ENCODE peak calls at places on chromosomes 16 and 17, in ten cellular contexts. L is mesothelial cell of epicardium, K is Calu3, G is HCT116, Q is retinal pigment epithelial cell, I is PC-3, R is brain microvascular endothelial cell, C is stomach, V is GM12864, P is GM13976. X is an unnamed sample.

GRCh38 chr17:65219124-65219523 is 82.0 kb downstream of the RGS9 start:
- DNase-seq in P (no peak), R (no peak), K (no peak), Q (no peak), V (no peak), G (no peak), C (no peak), I (no peak), L (no peak), X (no peak)

GRCh38 chr17:82022310-82022980 is at the start of gene CENPX:
- DNase-seq in Q (no peak), V (no peak), C (no peak), G (no peak), K (no peak), I (no peak), L (no peak), R (no peak), P (no peak), X (no peak)

GRCh38 chr17:28906276-28907051 is 3.6 kb upstream of the DHRS13 start:
- DNase-seq in V (no peak), Q (no peak), G (no peak), L (no peak), K (no peak), R (no peak), I (no peak), P (no peak), C (no peak), X (no peak)

GRCh38 chr16:74186589-74186988 is 110.0 kb upstream of the PSMD7 start:
- DNase-seq in P (no peak), R (no peak), L (no peak), Q (no peak), C (no peak), K (no peak), V (no peak), I (no peak), G (no peak), X (no peak)

GRCh38 chr17:51050291-51051033 is 70.2 kb downstream of the SPAG9 start:
- DNase-seq in Q (no peak), V (peak; percentile 67), K (peak; percentile 49), P (peak; percentile 55), R (no peak), G (no peak), I (peak; percentile 67), L (no peak), C (no peak), X (peak; percentile 50)

GRCh38 chr17:35147313-35147982 is at the start of gene UNC45B:
- DNase-seq in K (no peak), G (no peak), L (no peak), P (no peak), R (no peak), Q (no peak), C (no peak), V (no peak), I (no peak), X (no peak)

GRCh38 chr16:49597796-49598195 is 224.2 kb downstream of the C16orf78 start:
- DNase-seq in R (no peak), I (no peak), K (no peak), C (peak; percentile 7), Q (no peak), G (no peak), L (no peak), P (no peak), V (no peak), X (no peak)

GRCh38 chr16:12268602-12269001 is 292.1 kb downstream of the SNX29 start:
- DNase-seq in V (no peak), Q (no peak), C (no peak), I (no peak), P (no peak), K (no peak), R (no peak), L (no peak), G (no peak), X (no peak)

GRCh38 chr16:30023586-30023985 is 588 bp downstream of the C16orf92 start:
- DNase-seq in G (no peak), V (no peak), L (no peak), R (no peak), P (no peak), K (no peak), I (no peak), C (no peak), Q (no peak), X (no peak)
- TF ChIP-seq CTCF in G (no peak), V (no peak), L (no peak), R (no peak), P (no peak), K (no peak), I (no peak), C (no peak), Q (no peak), X (no peak)

GRCh38 chr17:39014044-39014794 is 47.0 kb upstream of the FBXO47 start:
- DNase-seq in R (peak; percentile 43), P (no peak), K (peak; percentile 49), I (peak; percentile 16), G (no peak), V (no peak), Q (no peak), L (no peak), C (no peak), X (no peak)

GRCh38 chr17:39009471-39010085 is 42.4 kb upstream of the FBXO47 start:
- DNase-seq in G (no peak), R (no peak), Q (no peak), C (no peak), I (no peak), V (no peak), K (no peak), P (no peak), L (no peak), X (no peak)

GRCh38 chr17:39012725-39013124 is 45.5 kb upstream of the FBXO47 start:
- DNase-seq in Q (no peak), I (no peak), V (no peak), G (no peak), R (no peak), K (no peak), L (no peak), C (no peak), P (no peak), X (no peak)

GRCh38 chr17:39014795-39015545 is 47.8 kb upstream of the FBXO47 start:
- DNase-seq in Q (no peak), P (no peak), C (no peak), V (no peak), R (no peak), I (no peak), L (no peak), G (no peak), K (no peak), X (no peak)

DNA sequence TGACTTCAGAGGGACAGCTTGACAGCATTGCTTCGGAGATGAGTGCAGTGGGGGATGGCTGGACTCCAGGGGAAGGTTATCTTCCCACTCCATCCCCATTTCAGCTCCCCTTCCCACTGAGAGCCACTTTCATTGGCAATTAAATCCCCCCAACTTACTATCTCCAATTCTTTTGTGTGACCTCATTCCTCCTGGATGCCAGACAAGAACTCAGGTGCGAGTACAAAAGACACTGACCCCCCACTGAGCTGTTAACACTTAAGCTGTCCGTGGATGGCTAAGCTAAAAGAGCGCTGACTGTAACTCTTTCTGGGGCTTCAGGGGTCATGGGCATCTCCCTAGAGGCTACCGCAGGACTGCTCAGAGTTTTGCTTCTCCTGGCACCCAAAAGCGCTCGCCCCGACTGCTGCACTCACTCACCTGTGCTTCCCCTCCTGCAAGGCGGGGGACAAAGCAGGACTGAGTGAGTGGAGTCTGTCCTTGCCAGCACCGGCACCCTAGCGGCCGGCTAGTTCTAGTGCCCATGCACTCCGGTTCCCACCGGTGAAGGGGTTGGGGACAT is 44.8 kb upstream of the FBXO47 start:
- DNase-seq in C (no peak), G (no peak), P (no peak), R (no peak), V (no peak), L (no peak), K (no peak), I (no peak), Q (no peak), X (no peak)
- TF ChIP-seq CTCF in C (no peak), G (no peak), P (no peak), R (peak; percentile 23), V (peak; percentile 15), L (no peak), K (peak; percentile 9), I (no peak), Q (no peak), X (no peak)

DNA sequence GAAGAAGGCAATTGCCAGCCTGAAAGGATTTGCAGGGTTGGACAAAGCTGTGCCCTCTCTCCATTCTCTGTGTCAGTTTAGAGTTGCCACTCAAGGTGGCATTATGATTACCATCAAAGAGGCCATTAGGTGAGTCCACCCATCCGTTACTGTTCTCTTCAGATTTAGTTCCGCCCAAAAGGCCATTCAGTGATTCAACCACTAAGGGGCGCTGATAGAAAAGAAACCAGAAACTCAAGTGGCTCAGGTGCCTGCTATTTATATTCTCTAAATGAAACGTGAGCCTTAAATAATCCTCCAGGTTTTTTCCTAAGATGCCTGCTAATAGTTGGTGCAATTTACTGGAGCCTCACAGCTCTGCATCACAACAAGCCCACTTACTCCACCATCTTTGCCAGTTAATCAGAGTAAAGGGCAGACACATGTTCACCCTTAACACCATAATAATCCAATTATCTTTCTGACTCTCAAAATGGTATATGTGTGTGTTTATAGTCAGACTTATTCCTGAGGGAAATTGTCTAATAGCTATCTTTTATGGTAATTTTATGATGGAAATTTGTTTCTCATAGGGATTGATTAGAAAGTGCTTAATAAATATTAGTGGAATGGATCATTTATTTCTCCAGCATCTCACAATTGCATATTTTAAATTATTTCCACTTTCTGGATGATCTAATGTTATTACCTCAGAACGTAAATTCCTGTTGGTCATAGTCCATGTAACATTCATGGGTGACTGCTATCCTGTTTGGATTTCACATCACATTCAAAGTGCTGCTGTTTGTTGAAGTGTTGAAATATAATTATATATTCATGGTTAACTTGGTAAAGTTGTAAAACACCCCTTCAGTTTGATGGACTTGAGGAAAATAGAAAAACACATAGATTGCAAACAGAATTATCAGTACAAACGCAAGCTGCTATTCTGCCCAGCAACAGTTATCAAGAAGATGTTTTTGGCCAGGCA is 59.3 kb downstream of the TANGO6 start:
- DNase-seq in C (no peak), G (peak; percentile 72), V (no peak), K (peak; percentile 76), Q (peak; percentile 28), I (peak; percentile 80), R (peak; percentile 51), L (no peak), P (peak; percentile 37), X (peak; percentile 45)
- TF ChIP-seq CTCF in C (no peak), G (peak; percentile 90), V (peak; percentile 50), K (peak; percentile 82), Q (peak; percentile 83), I (peak; percentile 87), R (peak; percentile 80), L (peak; percentile 73), P (peak; percentile 33), X (peak; percentile 66)

GRCh38 chr17:73593249-73593965 is 50.8 kb downstream of the SDK2 start:
- DNase-seq in V (no peak), P (no peak), L (no peak), R (no peak), C (no peak), K (no peak), G (no peak), Q (no peak), I (no peak), X (no peak)

GRCh38 chr17:73594598-73594997 is 49.6 kb downstream of the SDK2 start:
- DNase-seq in C (no peak), L (no peak), Q (no peak), P (no peak), V (no peak), G (no peak), I (no peak), R (no peak), K (no peak), X (no peak)

GRCh38 chr17:73595931-73596330 is 48.3 kb downstream of the SDK2 start:
- DNase-seq in P (no peak), I (no peak), L (no peak), K (no peak), G (no peak), C (no peak), V (no peak), R (no peak), Q (no peak), X (no peak)

GRCh38 chr17:73594025-73594424 is 50.2 kb downstream of the SDK2 start:
- DNase-seq in P (no peak), K (no peak), Q (no peak), C (no peak), L (no peak), G (no peak), R (no peak), I (no peak), V (no peak), X (no peak)

DNA sequence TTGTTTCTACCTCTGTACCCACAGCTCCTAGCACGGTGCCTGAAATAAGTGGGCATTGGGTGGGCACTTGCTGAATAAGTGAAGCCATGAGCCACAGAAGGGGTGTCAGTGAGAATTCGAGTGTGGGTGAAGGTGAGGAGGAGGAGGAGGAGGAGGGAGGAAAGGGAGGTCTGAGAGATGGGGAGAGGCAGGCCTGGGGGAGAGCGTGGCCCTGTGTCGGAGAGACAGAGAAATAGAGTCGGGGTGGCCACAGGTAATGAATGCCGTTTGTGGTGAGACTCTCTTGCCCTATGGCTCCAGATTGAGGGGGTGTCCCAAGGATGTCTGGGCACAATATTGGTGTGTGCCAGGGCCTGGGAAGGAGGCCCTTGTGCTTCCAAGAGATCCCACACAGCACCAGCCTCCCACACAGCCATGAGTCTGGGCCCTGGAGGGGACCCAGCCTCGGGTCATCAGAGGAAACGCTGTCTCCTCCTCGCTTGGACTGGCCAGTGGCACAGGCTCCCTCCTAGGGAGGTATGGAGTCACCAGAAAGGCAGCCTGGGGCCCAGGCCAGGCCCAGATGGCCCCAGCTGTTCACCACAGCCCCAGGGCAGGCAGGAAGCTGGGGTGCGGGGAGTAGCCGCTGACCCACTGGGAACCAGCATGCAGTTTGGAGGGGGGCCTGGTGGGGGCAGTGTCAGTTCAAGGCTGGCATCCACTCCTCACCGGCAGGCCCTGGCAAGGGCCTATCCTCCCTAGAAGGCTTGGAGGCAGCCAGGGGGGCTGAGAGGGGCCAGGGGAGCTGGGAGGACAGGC is 49.0 kb downstream of the SDK2 start:
- DNase-seq in I (no peak), C (peak; percentile 31), L (no peak), K (peak; percentile 10), P (peak; percentile 53), R (no peak), V (no peak), Q (no peak), G (no peak), X (peak; percentile 67)
- TF ChIP-seq CTCF in I (peak; percentile 48), C (no peak), L (peak; percentile 48), K (no peak), P (peak; percentile 10), R (no peak), V (peak; percentile 37), Q (peak; percentile 34), G (peak; percentile 74), X (peak; percentile 36)